ENCODE peak calls at places on chromosomes 16 and 17, in nine cellular contexts. P, T, D, A, E, Y, V, J and Q are unnamed samples.

GRCh38 chr17:81517009-81517338 is 4.4 kb upstream of the ACTG1 start:
- DNase-seq in D (peak; percentile 21), Y (no peak), V (no peak), T (no peak), A (no peak), J (no peak), E (no peak), P (no peak), Q (no peak)

GRCh38 chr16:17590711-17591654 is 120.2 kb upstream of the XYLT1 start:
- DNase-seq in T (no peak), V (peak; percentile 19), A (no peak), P (no peak), D (no peak), J (no peak), E (no peak), Y (no peak), Q (no peak)

GRCh38 chr17:39920218-39921210 is 2.1 kb upstream of the GSDMB start:
- DNase-seq in T (no peak), D (no peak), J (no peak), A (no peak), Y (peak; percentile 53), P (no peak), E (no peak), V (no peak), Q (no peak)

GRCh38 chr16:3012246-3012645 is 477 bp upstream of the CLDN9 start:
- DNase-seq in D (no peak), T (no peak), P (no peak), A (peak; percentile 61), V (no peak), J (no peak), E (no peak), Y (no peak), Q (no peak)

GRCh38 chr16:13992976-13993375 is 73.0 kb downstream of the ERCC4 start:
- DNase-seq in T (no peak), J (no peak), D (no peak), A (no peak), P (no peak), Y (no peak), E (no peak), V (no peak), Q (no peak)

GRCh38 chr17:73285916-73286862 is 24.5 kb upstream of the CPSF4L start:
- DNase-seq in D (no peak), T (no peak), Y (no peak), P (no peak), E (no peak), A (peak; percentile 18), V (no peak), J (no peak), Q (no peak)

GRCh38 chr17:58822148-58823050 is 66.7 kb downstream of the PPM1E start:
- DNase-seq in D (no peak), T (no peak), J (no peak), P (no peak), A (no peak), V (peak; percentile 15), E (no peak), Y (no peak), Q (no peak)

GRCh38 chr17:27756467-27757371 is 43.6 kb downstream of the NOS2 start:
- DNase-seq in V (peak; percentile 57), P (peak; percentile 29), D (peak; percentile 36), J (no peak), E (peak; percentile 30), A (peak; percentile 72), Y (peak; percentile 73), T (peak; percentile 66), Q (peak; percentile 43)

GRCh38 chr17:7046127-7046724 is 2.3 kb upstream of the SLC16A11 start:
- DNase-seq in A (peak; percentile 90), T (peak; percentile 86), P (no peak), V (no peak), Y (no peak), E (no peak), D (no peak), J (no peak), Q (no peak)
- TF ChIP-seq CTCF in A (no peak), T (peak; percentile 7), P (no peak), V (no peak), Y (no peak), E (no peak), D (no peak), J (no peak), Q (no peak)

DNA sequence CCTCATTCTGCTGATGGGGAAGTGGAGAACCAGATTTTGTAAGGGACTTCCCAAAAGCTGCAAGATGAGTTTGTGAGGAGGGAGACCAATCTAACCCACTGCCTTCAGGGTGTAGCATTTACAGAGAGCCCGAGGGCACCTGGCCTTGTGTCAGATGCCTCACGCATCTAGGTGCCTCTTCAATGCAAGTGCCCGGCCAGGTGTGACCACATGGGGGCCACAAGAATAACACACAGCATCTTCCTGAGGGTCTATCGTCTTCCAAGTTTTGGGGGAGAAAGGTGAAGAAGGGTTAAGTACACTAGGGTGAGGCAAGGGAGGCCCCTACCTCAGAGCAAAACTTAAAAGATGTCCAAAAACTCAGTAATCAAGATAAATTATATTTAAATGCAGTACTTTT is 401.7 kb upstream of the CDH5 start:
- DNase-seq in D (no peak), Y (no peak), A (no peak), E (no peak), P (no peak), J (no peak), T (peak; percentile 7), V (no peak), Q (no peak)
- TF ChIP-seq CTCF in D (no peak), Y (no peak), A (no peak), E (no peak), P (no peak), J (no peak), T (peak; percentile 24), V (no peak), Q (no peak)

GRCh38 chr17:29145289-29146058 is 34.7 kb downstream of the MYO18A start:
- DNase-seq in J (no peak), T (peak; percentile 57), E (peak; percentile 76), D (peak; percentile 55), Y (peak; percentile 91), P (peak; percentile 74), V (peak; percentile 84), A (peak; percentile 67), Q (peak; percentile 81)
- TF ChIP-seq CTCF in J (peak; percentile 73), T (peak; percentile 59), E (peak; percentile 74), D (peak; percentile 68), Y (peak; percentile 63), P (peak; percentile 56), V (peak; percentile 76), A (peak; percentile 75), Q (peak; percentile 77)

GRCh38 chr16:89150090-89150835 is 21.3 kb upstream of the CDH15 start:
- DNase-seq in D (no peak), E (no peak), A (no peak), T (no peak), V (no peak), J (no peak), P (no peak), Y (no peak), Q (no peak)
- TF ChIP-seq CTCF in D (no peak), E (no peak), A (no peak), T (no peak), V (no peak), J (no peak), P (no peak), Y (no peak), Q (no peak)

DNA sequence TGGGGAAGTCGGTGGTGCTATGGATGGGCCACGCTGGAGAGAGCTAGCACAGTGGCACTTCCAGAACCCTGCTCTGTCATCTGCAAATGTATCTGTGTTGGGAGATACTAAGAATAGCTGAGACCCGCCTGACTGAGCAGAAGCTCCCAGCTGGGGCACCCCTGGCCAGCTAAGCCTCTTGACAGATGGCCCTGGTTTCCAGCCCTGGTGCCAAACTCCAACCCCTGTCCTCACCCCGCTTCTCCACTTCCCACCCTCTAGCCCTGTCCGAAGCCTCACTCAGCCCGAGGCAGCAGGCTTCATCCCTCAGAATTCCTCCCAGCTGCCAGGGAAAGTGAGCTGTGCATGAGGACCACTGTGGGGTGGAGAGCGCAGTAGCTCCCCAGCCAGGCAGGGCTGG is 124.4 kb downstream of the CCDC144A start:
- DNase-seq in Y (no peak), T (peak; percentile 1), A (no peak), V (no peak), J (no peak), P (no peak), D (no peak), E (no peak), Q (no peak)
- TF ChIP-seq CTCF in Y (no peak), T (no peak), A (no peak), V (no peak), J (no peak), P (no peak), D (no peak), E (no peak), Q (no peak)

DNA sequence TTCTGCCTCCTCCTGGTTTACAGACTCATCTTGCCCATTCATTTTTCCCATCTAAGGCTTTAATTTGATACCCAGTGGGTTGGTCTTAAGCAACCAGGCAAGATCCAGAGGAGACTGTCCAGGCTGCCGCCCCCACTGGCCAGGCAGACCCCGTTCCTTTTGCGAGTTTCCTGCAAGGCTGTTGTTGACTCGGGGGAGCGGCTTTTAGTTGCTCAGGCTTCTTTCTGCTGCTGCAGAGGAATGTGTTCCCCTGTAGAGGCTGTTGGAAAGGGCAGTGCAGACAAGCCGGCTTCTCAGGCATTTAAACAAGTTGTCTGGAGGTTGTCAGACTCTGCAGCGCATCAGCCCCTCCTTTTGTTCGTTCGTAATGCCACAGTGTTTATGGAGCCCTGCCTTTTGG is 231.2 kb downstream of the PRKCA start:
- DNase-seq in E (peak; percentile 81), T (no peak), D (no peak), V (peak; percentile 51), P (no peak), J (no peak), A (no peak), Y (no peak), Q (peak; percentile 87)
- TF ChIP-seq CTCF in E (peak; percentile 41), T (no peak), D (no peak), V (no peak), P (no peak), J (no peak), A (no peak), Y (no peak), Q (no peak)

DNA sequence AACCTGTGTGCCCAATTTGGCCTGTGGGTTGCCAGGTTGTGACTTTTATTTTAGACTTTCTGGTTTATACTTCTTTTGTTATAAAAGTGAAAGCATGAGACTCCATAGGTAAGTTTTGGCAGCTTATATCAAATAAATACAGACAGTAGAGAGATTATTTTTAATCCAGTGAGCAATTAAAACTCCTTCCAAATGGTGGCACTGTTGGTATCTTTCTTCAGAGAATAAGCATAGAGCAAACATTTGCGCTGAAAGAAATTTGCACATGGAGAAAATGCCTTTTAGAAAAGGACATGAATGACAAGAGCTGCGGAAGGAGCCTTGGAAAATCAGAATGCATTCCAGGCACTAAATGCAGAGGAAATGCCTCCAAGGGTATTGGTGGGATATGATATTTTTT is 46.1 kb upstream of the DNAJA2 start:
- DNase-seq in V (no peak), A (no peak), T (peak; percentile 59), Y (no peak), J (no peak), P (no peak), D (no peak), E (peak; percentile 8), Q (peak; percentile 14)
- TF ChIP-seq CTCF in V (peak; percentile 29), A (no peak), T (peak; percentile 56), Y (no peak), J (no peak), P (no peak), D (no peak), E (peak; percentile 8), Q (peak; percentile 20)

GRCh38 chr17:76506408-76507328 is 5.4 kb upstream of the RHBDF2 start:
- DNase-seq in P (no peak), A (peak; percentile 88), E (peak; percentile 58), Y (peak; percentile 85), J (no peak), T (peak; percentile 94), V (peak; percentile 59), D (peak; percentile 85), Q (peak; percentile 66)
- TF ChIP-seq CTCF in P (peak; percentile 84), A (peak; percentile 95), E (peak; percentile 91), Y (peak; percentile 94), J (peak; percentile 97), T (peak; percentile 98), V (peak; percentile 78), D (peak; percentile 96), Q (peak; percentile 83)

GRCh38 chr17:63538693-63539595 is 11.3 kb upstream of the DCAF7 start:
- DNase-seq in V (no peak), A (no peak), E (no peak), Y (no peak), J (no peak), T (no peak), P (no peak), D (no peak), Q (no peak)
- TF ChIP-seq CTCF in V (no peak), A (no peak), E (no peak), Y (no peak), J (no peak), T (no peak), P (no peak), D (no peak), Q (no peak)